ENCODE peak calls at places on chromosomes 7 and 10, in six cellular contexts. C is K562, A is upper lobe of left lung, T is HepG2, P is A549, I is GM12878. E is an unnamed sample.

GRCh38 chr10:2604891-2605290 is 462.5 kb upstream of the PFKP start:
- ATAC-seq in C (no peak), A (no peak), T (no peak), P (no peak), I (no peak), E (no peak)

GRCh38 chr10:98128802-98129201 is 5.7 kb upstream of the R3HCC1L start:
- ATAC-seq in C (no peak), A (no peak), T (no peak), P (no peak), I (no peak), E (no peak)

GRCh38 chr10:96511044-96511945 is 2.4 kb downstream of the TLL2 start:
- ATAC-seq in C (peak; percentile 74), A (no peak), T (peak; percentile 41), P (peak; percentile 41), I (peak; percentile 45), E (no peak)

GRCh38 chr10:6721480-6721879 is 141.4 kb upstream of the PRKCQ start:
- ATAC-seq in C (no peak), A (peak; percentile 81), T (no peak), P (peak; percentile 87), I (no peak), E (peak; percentile 84)

GRCh38 chr10:1134156-1134555 is 78.0 kb downstream of the WDR37 start:
- ATAC-seq in C (no peak), A (no peak), T (no peak), P (no peak), I (no peak), E (no peak)

GRCh38 chr10:114683162-114683561 is 25.1 kb upstream of the ABLIM1 start:
- ATAC-seq in C (no peak), A (no peak), T (no peak), P (no peak), I (no peak), E (no peak)

GRCh38 chr7:135704074-135704473 is 23.9 kb downstream of the SLC13A4 start:
- ATAC-seq in C (peak; percentile 90), A (peak; percentile 13), T (peak; percentile 49), P (no peak), I (peak; percentile 52), E (no peak)

GRCh38 chr7:7731732-7732131 is 13.3 kb upstream of the RPA3 start:
- ATAC-seq in C (no peak), A (no peak), T (peak; percentile 91), P (no peak), I (no peak), E (no peak)

GRCh38 chr7:27723086-27723485 is 16.9 kb upstream of the TAX1BP1 start:
- ATAC-seq in C (no peak), A (peak; percentile 44), T (peak; percentile 64), P (peak; percentile 99), I (peak; percentile 56), E (no peak)

GRCh38 chr7:56175086-56175760 is 59.0 kb upstream of the NUPR2 start:
- ATAC-seq in C (peak; percentile 80), A (peak; percentile 77), T (no peak), P (no peak), I (no peak), E (peak; percentile 61)

GRCh38 chr10:5529702-5530411 is 5.1 kb downstream of the CALML3 start:
- ATAC-seq in C (no peak), A (no peak), T (no peak), P (no peak), I (no peak), E (peak; percentile 70)

GRCh38 chr10:79399242-79399831 is 46.1 kb downstream of the ZCCHC24 start:
- ATAC-seq in C (peak; percentile 95), A (peak; percentile 89), T (no peak), P (no peak), I (no peak), E (peak; percentile 87)

GRCh38 chr10:75788394-75789205 is 357.2 kb downstream of the LRMDA start:
- ATAC-seq in C (no peak), A (peak; percentile 41), T (peak; percentile 88), P (peak; percentile 64), I (no peak), E (peak; percentile 82)

GRCh38 chr7:114047889-114048288 is 129.1 kb upstream of the PPP1R3A start:
- ATAC-seq in C (no peak), A (peak; percentile 41), T (peak; percentile 38), P (peak; percentile 68), I (no peak), E (no peak)

GRCh38 chr7:15376601-15377000 is 185.2 kb downstream of the AGMO start:
- ATAC-seq in C (no peak), A (no peak), T (peak; percentile 44), P (no peak), I (no peak), E (no peak)

GRCh38 chr7:141094336-141095070 is 20.6 kb downstream of the TMEM178B start:
- ATAC-seq in C (no peak), A (no peak), T (no peak), P (no peak), I (no peak), E (no peak)

GRCh38 chr10:84267503-84268126 is 22.8 kb downstream of the RGR start:
- ATAC-seq in C (peak; percentile 82), A (no peak), T (peak; percentile 64), P (no peak), I (peak; percentile 89), E (no peak)

GRCh38 chr10:78454123-78454645 is 420.5 kb downstream of the RPS24 start:
- ATAC-seq in C (no peak), A (no peak), T (no peak), P (no peak), I (no peak), E (no peak)

GRCh38 chr10:112215342-112215774 is 31.8 kb upstream of the GPAM start:
- ATAC-seq in C (peak; percentile 26), A (no peak), T (peak; percentile 83), P (no peak), I (no peak), E (no peak)

GRCh38 chr10:119521443-119522204 is 20.9 kb downstream of the RGS10 start:
- ATAC-seq in C (no peak), A (peak; percentile 25), T (no peak), P (peak; percentile 67), I (no peak), E (peak; percentile 52)

GRCh38 chr10:34641913-34642558 is 173.1 kb downstream of the PARD3 start:
- ATAC-seq in C (no peak), A (no peak), T (no peak), P (peak; percentile 6), I (no peak), E (peak; percentile 30)

GRCh38 chr10:123509338-123509737 is 156.8 kb upstream of the GPR26 start:
- ATAC-seq in C (no peak), A (no peak), T (no peak), P (no peak), I (no peak), E (no peak)

GRCh38 chr10:90930070-90930837 is 9.4 kb upstream of the ANKRD1 start:
- ATAC-seq in C (no peak), A (peak; percentile 71), T (peak; percentile 91), P (peak; percentile 91), I (no peak), E (peak; percentile 49)

GRCh38 chr7:37853468-37853867 is 5.1 kb downstream of the NME8 start:
- ATAC-seq in C (no peak), A (no peak), T (no peak), P (no peak), I (peak; percentile 71), E (no peak)

GRCh38 chr10:79488303-79488702 is 24.0 kb upstream of the EIF5AL1 start:
- ATAC-seq in C (no peak), A (peak; percentile 87), T (no peak), P (peak; percentile 84), I (no peak), E (peak; percentile 87)

DNA sequence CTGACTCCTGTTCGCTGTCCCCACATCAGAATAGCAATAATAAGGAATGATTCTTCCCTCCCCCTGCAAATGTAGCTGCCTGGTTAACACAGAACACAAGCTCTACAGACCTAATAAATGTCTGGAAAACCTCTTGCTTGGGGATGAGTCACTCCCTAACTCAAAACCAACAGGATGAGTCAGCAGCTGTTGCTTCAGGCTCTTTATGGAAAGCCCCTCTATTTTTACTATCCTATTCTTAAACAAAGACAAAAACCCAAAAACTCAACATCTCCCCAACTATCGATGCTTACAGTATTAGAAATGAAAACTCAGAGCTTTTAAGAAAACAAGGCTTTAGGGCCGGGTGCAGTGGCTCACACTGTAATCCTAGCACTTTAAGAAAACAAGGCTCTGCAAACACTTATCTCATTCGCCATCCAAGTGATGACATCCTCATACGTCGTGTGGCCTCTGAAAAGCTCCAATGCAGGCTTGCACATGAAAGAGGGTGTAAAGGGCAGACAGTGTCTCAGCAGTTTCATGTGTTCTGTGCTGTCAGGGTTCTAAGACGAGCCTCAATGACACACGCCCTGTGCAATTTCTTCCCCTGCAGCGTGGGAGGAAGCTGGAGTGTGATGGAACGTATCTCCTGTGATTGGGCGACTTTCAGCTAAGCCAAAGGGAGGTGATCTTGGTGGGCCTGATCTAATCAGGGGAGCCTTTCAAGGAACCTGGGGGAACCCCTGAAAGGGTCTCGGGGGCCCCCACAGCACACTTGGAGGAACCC is 70.1 kb downstream of the AMZ1 start:
- ATAC-seq in C (peak; percentile 93), A (peak; percentile 89), T (peak; percentile 70), P (peak; percentile 84), I (peak; percentile 88), E (peak; percentile 85)
- TF ChIP-seq EP300 in C (peak; percentile 68), A (no peak), T (no peak), P (no peak), I (no peak), E (no peak)

DNA sequence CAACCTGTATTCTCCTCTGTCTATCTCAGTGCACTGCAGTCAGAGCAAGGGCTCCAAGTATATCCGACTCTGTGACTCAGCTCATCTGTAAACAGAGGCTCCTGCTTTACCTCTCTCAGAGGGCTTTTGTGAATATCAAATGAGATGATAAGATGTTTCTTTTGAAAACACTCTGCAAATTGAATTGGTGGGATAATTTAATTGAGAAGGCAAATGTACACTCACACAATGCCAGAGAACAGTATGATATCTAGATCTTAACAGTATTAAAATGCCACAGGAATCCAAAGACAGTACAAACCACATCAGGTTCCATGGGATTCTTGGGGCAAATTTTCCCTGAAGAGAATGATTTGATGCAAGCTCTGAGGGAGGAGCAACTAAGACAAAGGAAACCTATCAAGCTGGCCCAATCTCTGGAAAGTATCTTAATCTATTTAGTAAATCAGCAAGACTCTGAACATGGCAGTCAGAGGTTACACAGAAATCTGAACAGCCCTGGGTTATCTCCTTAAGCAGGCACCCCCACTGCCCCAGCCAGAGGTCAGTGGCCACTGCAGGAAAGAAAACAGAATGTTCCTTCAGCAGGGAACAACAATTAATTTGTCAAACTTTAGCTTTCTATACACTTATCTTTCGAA is 45.9 kb downstream of the DOCK4 start:
- ATAC-seq in C (peak; percentile 54), A (no peak), T (peak; percentile 77), P (peak; percentile 83), I (no peak), E (no peak)
- TF ChIP-seq EP300 in C (no peak), A (no peak), T (no peak), P (no peak), I (no peak), E (no peak)

GRCh38 chr7:867406-868188 is 8.8 kb upstream of the GET4 start:
- ATAC-seq in C (no peak), A (peak; percentile 43), T (peak; percentile 25), P (peak; percentile 67), I (no peak), E (peak; percentile 90)
- TF ChIP-seq EP300 in C (no peak), A (no peak), T (no peak), P (no peak), I (no peak), E (peak; percentile 55)

GRCh38 chr10:49187950-49188761 is at the start of gene TMEM273:
- ATAC-seq in C (peak; percentile 50), A (peak; percentile 88), T (no peak), P (no peak), I (peak; percentile 78), E (peak; percentile 85)
- TF ChIP-seq EP300 in C (no peak), A (no peak), T (no peak), P (no peak), I (no peak), E (no peak)

E was measured in gastroesophageal sphincter.